ENCODE peak calls at places on chromosomes 12 and 14, in six cellular contexts. W is effector memory CD4-positive, alpha-beta T cell; I is dorsolateral prefrontal cortex; S is right atrium auricular region; P is stomach; C is tibial artery. Q is an unnamed sample. For H3K27me3, the result is how much of the 10 kb centered on the place peaks cover.

GRCh38 chr12:20657496-20657895 is 37.6 kb upstream of the SLCO1C1 start:
- DNase-seq in W (no peak), I (no peak), S (no peak), P (no peak), C (no peak), Q (no peak)

GRCh38 chr12:5096241-5096880 is 52.7 kb downstream of the KCNA5 start:
- DNase-seq in W (no peak), I (no peak), S (no peak), P (no peak), C (no peak), Q (no peak)

GRCh38 chr12:82555699-82556098 is 131.0 kb upstream of the TMTC2 start:
- DNase-seq in W (no peak), I (no peak), S (no peak), P (no peak), C (no peak), Q (peak)

GRCh38 chr12:115002434-115002833 is 318.5 kb upstream of the TBX3 start:
- DNase-seq in W (no peak), I (no peak), S (no peak), P (no peak), C (no peak), Q (no peak)

GRCh38 chr12:80192087-80192486 is 92.8 kb downstream of the OTOGL start:
- DNase-seq in W (no peak), I (no peak), S (no peak), P (no peak), C (no peak), Q (no peak)

GRCh38 chr14:95620659-95621059 is 65.6 kb upstream of the TCL1B start:
- DNase-seq in W (no peak), I (no peak), S (no peak), P (no peak), C (no peak), Q (no peak)

GRCh38 chr12:93135286-93136239 is 206.5 kb upstream of the EEA1 start:
- DNase-seq in W (no peak), I (no peak), S (no peak), P (no peak), C (no peak), Q (no peak)

GRCh38 chr14:94702629-94703028 is 67.3 kb downstream of the GSC start:
- DNase-seq in W (no peak), I (no peak), S (no peak), P (no peak), C (no peak), Q (no peak)

GRCh38 chr12:20123465-20123864 is 244.9 kb upstream of the PDE3A start:
- DNase-seq in W (no peak), I (no peak), S (no peak), P (no peak), C (no peak), Q (no peak)

GRCh38 chr12:86247871-86248270 is 8.3 kb downstream of the MGAT4C start:
- DNase-seq in W (no peak), I (no peak), S (no peak), P (no peak), C (no peak), Q (no peak)

GRCh38 chr12:3200032-3200617 is 122.9 kb downstream of the TSPAN9 start:
- DNase-seq in W (no peak), I (no peak), S (no peak), P (peak), C (no peak), Q (no peak)

GRCh38 chr12:74910831-74911230 is 298.8 kb downstream of the KCNC2 start:
- DNase-seq in W (no peak), I (no peak), S (no peak), P (no peak), C (no peak), Q (no peak)

GRCh38 chr12:103965255-103965589 is 450 bp upstream of the TDG start:
- DNase-seq in W (no peak), I (no peak), S (no peak), P (no peak), C (no peak), Q (no peak)

GRCh38 chr12:95763809-95764253 is 26.7 kb downstream of the NTN4 start:
- DNase-seq in W (no peak), I (no peak), S (no peak), P (no peak), C (peak), Q (peak)

GRCh38 chr12:80299976-80300375 is 144.1 kb upstream of the PTPRQ start:
- DNase-seq in W (no peak), I (no peak), S (no peak), P (no peak), C (no peak), Q (no peak)

GRCh38 chr14:66403183-66403582 is 83.0 kb upstream of the CCDC196 start:
- DNase-seq in W (no peak), I (no peak), S (no peak), P (no peak), C (no peak), Q (no peak)

GRCh38 chr14:77570706-77571293 is 45.6 kb downstream of the SPTLC2 start:
- DNase-seq in W (no peak), I (no peak), S (no peak), P (no peak), C (no peak), Q (no peak)

GRCh38 chr12:26452511-26452910 is 257.1 kb downstream of the SSPN start:
- DNase-seq in W (no peak), I (no peak), S (no peak), P (no peak), C (no peak), Q (no peak)

GRCh38 chr12:82595946-82596345 is 90.8 kb upstream of the TMTC2 start:
- DNase-seq in W (no peak), I (no peak), S (no peak), P (no peak), C (no peak), Q (no peak)

GRCh38 chr12:107600596-107601144 is 84.9 kb upstream of the PWP1 start:
- DNase-seq in W (no peak), I (peak), S (no peak), P (no peak), C (no peak), Q (no peak)

GRCh38 chr12:113058553-113058952 is 2.0 kb downstream of the DTX1 start:
- DNase-seq in W (no peak), I (no peak), S (no peak), P (no peak), C (no peak), Q (no peak)
- H3K4me3 ChIP-seq in W (no peak), I (peak), S (no peak), P (no peak), C (no peak), Q (no peak)

GRCh38 chr12:54017027-54017788 is 8.4 kb downstream of the HOXC8 start:
- DNase-seq in W (no peak), I (no peak), S (no peak), P (no peak), C (no peak), Q (no peak)

GRCh38 chr12:54019924-54020586 is 8.2 kb upstream of the HOXC6 start:
- DNase-seq in W (no peak), I (no peak), S (no peak), P (no peak), C (no peak), Q (no peak)

GRCh38 chr12:54017845-54018607 is 9.2 kb downstream of the HOXC8 start:
- DNase-seq in W (peak), I (peak), S (no peak), P (peak), C (peak), Q (peak)

GRCh38 chr12:54019111-54019811 is 9.0 kb upstream of the HOXC6 start:
- DNase-seq in W (no peak), I (no peak), S (no peak), P (no peak), C (no peak), Q (no peak)

GRCh38 chr12:54018608-54018984 is 9.6 kb upstream of the HOXC6 start:
- DNase-seq in W (no peak), I (no peak), S (no peak), P (no peak), C (no peak), Q (no peak)
- H3K27me3 ChIP-seq in W (half or more), I (half or more), S (under half), P (under half), C (under half), Q (under half)

GRCh38 chr12:52087961-52088820 is 8.7 kb downstream of the SMIM41 start:
- DNase-seq in W (no peak), I (no peak), S (peak), P (no peak), C (no peak), Q (no peak)
- H3K4me3 ChIP-seq in W (no peak), I (no peak), S (no peak), P (no peak), C (no peak), Q (no peak)

GRCh38 chr14:99545574-99545973 is 58.4 kb downstream of the CCDC85C start:
- DNase-seq in W (no peak), I (no peak), S (no peak), P (no peak), C (no peak), Q (no peak)
- H3K27me3 ChIP-seq in W (under half), I (under half), S (under half), P (under half), C (under half), Q (under half)

DNA sequence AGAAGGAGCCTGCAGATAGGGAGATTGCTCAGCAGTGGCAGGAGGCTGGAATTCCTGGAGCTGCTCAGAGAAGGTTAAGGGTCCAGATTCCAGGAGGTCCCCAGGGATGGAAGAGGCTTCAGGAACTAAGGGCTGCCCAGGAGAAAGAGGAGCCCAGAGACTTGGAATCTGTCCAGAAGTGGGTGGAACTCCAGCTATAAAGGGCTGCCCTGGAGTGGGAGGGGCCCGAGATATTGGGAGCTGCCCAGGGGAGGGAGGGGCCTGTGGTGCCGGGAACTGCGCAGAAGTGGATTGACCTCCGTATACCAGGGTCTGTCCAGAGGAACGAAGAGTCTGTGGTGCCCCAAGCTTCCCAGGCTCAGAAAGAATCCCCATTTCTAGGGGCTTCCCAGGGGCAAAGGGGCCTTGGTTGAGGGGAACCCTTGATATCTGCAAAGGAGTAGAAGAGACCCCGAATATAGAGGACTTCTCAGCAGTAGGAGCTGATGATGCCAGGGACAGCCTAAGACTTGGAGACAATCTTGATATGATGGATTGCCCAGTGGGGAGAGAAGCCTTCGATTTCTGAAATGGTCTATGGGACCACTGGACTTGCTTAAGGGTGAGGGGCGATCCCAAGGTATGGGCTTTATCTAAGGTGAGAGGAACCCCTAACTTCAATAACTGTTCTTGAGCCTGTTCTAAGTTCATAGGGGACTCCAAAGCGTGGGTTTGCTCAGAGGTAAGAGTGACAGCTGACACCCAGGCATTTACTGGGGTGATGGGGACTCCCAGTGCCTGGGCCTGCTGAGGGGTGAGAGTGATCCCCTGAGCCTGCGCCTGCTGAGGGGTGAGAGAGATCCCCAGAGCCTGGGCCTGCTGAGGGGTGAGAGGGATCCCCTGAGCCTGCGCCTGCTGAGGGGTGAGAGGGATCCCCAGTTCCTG is 45.0 kb downstream of the FAM186A start:
- DNase-seq in W (no peak), I (no peak), S (no peak), P (peak), C (no peak), Q (no peak)
- H3K4me3 ChIP-seq in W (no peak), I (no peak), S (no peak), P (no peak), C (no peak), Q (no peak)